ENCODE peak calls at places on chromosomes 3 and 15, in nine cellular contexts. One of them, this sample, is unnamed.

GRCh38 chr15:48507416-48508065 is 138.0 kb downstream of the FBN1 start:
- DNase-seq in sciatic nerve: no peak
- DNase-seq in ELF-1: peak
- DNase-seq in SHP77 treated with DMSO at 0.1 percent for 48 hours: no peak
- DNase-seq in epithelial cell of esophagus: peak
- DNase-seq in left cardiac atrium: no peak
- DNase-seq in islet precursor cell: peak
- DNase-seq in ACHN: peak
- DNase-seq in GF-D8: no peak
- DNase-seq in this sample: no peak

GRCh38 chr3:99852851-99853250 is 35.2 kb downstream of the CMSS1 start:
- DNase-seq in ELF-1: no peak
- DNase-seq in islet precursor cell: no peak
- DNase-seq in left cardiac atrium: no peak
- DNase-seq in ACHN: no peak
- DNase-seq in epithelial cell of esophagus: no peak
- DNase-seq in SHP77 treated with DMSO at 0.1 percent for 48 hours: no peak
- DNase-seq in sciatic nerve: no peak
- DNase-seq in GF-D8: no peak
- DNase-seq in this sample: no peak

GRCh38 chr3:128665362-128666021 is 14.9 kb upstream of the RPN1 start:
- DNase-seq in sciatic nerve: no peak
- DNase-seq in GF-D8: peak
- DNase-seq in ELF-1: peak
- DNase-seq in ACHN: no peak
- DNase-seq in epithelial cell of esophagus: no peak
- DNase-seq in SHP77 treated with DMSO at 0.1 percent for 48 hours: no peak
- DNase-seq in left cardiac atrium: no peak
- DNase-seq in islet precursor cell: no peak
- DNase-seq in this sample: no peak

GRCh38 chr15:65981837-65982696 is 112.8 kb downstream of the RAB11A start:
- DNase-seq in SHP77 treated with DMSO at 0.1 percent for 48 hours: peak
- DNase-seq in islet precursor cell: peak
- DNase-seq in ACHN: peak
- DNase-seq in sciatic nerve: no peak
- DNase-seq in GF-D8: no peak
- DNase-seq in left cardiac atrium: peak
- DNase-seq in ELF-1: peak
- DNase-seq in epithelial cell of esophagus: peak
- DNase-seq in this sample: no peak

GRCh38 chr3:52779011-52779410 is 1.6 kb downstream of the ITIH1 start:
- DNase-seq in left cardiac atrium: no peak
- DNase-seq in ELF-1: no peak
- DNase-seq in SHP77 treated with DMSO at 0.1 percent for 48 hours: no peak
- DNase-seq in GF-D8: no peak
- DNase-seq in islet precursor cell: peak
- DNase-seq in sciatic nerve: peak
- DNase-seq in epithelial cell of esophagus: no peak
- DNase-seq in ACHN: no peak
- DNase-seq in this sample: no peak

GRCh38 chr15:77168211-77168610 is 97.3 kb upstream of the TSPAN3 start:
- DNase-seq in islet precursor cell: no peak
- DNase-seq in ELF-1: no peak
- DNase-seq in sciatic nerve: no peak
- DNase-seq in left cardiac atrium: no peak
- DNase-seq in ACHN: no peak
- DNase-seq in epithelial cell of esophagus: no peak
- DNase-seq in SHP77 treated with DMSO at 0.1 percent for 48 hours: no peak
- DNase-seq in GF-D8: no peak
- DNase-seq in this sample: no peak

GRCh38 chr15:44713006-44713966 is 2.0 kb downstream of the B2M start:
- DNase-seq in ELF-1: no peak
- DNase-seq in GF-D8: no peak
- DNase-seq in epithelial cell of esophagus: peak
- DNase-seq in islet precursor cell: no peak
- DNase-seq in left cardiac atrium: no peak
- DNase-seq in ACHN: peak
- DNase-seq in SHP77 treated with DMSO at 0.1 percent for 48 hours: peak
- DNase-seq in sciatic nerve: no peak
- DNase-seq in this sample: peak

GRCh38 chr3:53350652-53351051 is 3.3 kb upstream of the DCP1A start:
- DNase-seq in left cardiac atrium: no peak
- DNase-seq in ELF-1: peak
- DNase-seq in ACHN: peak
- DNase-seq in sciatic nerve: no peak
- DNase-seq in islet precursor cell: peak
- DNase-seq in epithelial cell of esophagus: peak
- DNase-seq in GF-D8: peak
- DNase-seq in SHP77 treated with DMSO at 0.1 percent for 48 hours: no peak
- DNase-seq in this sample: no peak

GRCh38 chr15:96595951-96596350 is 265.5 kb downstream of the NR2F2 start:
- DNase-seq in left cardiac atrium: no peak
- DNase-seq in ACHN: no peak
- DNase-seq in sciatic nerve: no peak
- DNase-seq in ELF-1: no peak
- DNase-seq in epithelial cell of esophagus: no peak
- DNase-seq in SHP77 treated with DMSO at 0.1 percent for 48 hours: no peak
- DNase-seq in islet precursor cell: no peak
- DNase-seq in GF-D8: no peak
- DNase-seq in this sample: no peak

GRCh38 chr3:156334841-156335545 is 214.6 kb downstream of the KCNAB1 start:
- DNase-seq in SHP77 treated with DMSO at 0.1 percent for 48 hours: no peak
- DNase-seq in left cardiac atrium: no peak
- DNase-seq in GF-D8: no peak
- DNase-seq in epithelial cell of esophagus: peak
- DNase-seq in ACHN: no peak
- DNase-seq in islet precursor cell: no peak
- DNase-seq in sciatic nerve: no peak
- DNase-seq in ELF-1: no peak
- DNase-seq in this sample: no peak

GRCh38 chr15:100920516-100921135 is 1.5 kb downstream of the LRRK1 start:
- DNase-seq in sciatic nerve: no peak
- DNase-seq in left cardiac atrium: no peak
- DNase-seq in ELF-1: peak
- DNase-seq in GF-D8: no peak
- DNase-seq in epithelial cell of esophagus: no peak
- DNase-seq in ACHN: no peak
- DNase-seq in islet precursor cell: no peak
- DNase-seq in SHP77 treated with DMSO at 0.1 percent for 48 hours: no peak
- DNase-seq in this sample: no peak

GRCh38 chr3:167487556-167487955 is 13.7 kb upstream of the SERPINI2 start:
- DNase-seq in sciatic nerve: no peak
- DNase-seq in left cardiac atrium: no peak
- DNase-seq in islet precursor cell: no peak
- DNase-seq in ACHN: no peak
- DNase-seq in SHP77 treated with DMSO at 0.1 percent for 48 hours: no peak
- DNase-seq in GF-D8: no peak
- DNase-seq in ELF-1: no peak
- DNase-seq in epithelial cell of esophagus: peak
- DNase-seq in this sample: no peak

GRCh38 chr3:117165611-117166051 is 456.1 kb downstream of the TUSC7 start:
- DNase-seq in epithelial cell of esophagus: peak
- DNase-seq in ELF-1: peak
- DNase-seq in sciatic nerve: no peak
- DNase-seq in GF-D8: no peak
- DNase-seq in SHP77 treated with DMSO at 0.1 percent for 48 hours: no peak
- DNase-seq in islet precursor cell: peak
- DNase-seq in ACHN: no peak
- DNase-seq in left cardiac atrium: no peak
- DNase-seq in this sample: no peak

GRCh38 chr3:20173844-20174410 is 12.1 kb downstream of the SGO1 start:
- DNase-seq in GF-D8: no peak
- DNase-seq in left cardiac atrium: no peak
- DNase-seq in ELF-1: no peak
- DNase-seq in sciatic nerve: no peak
- DNase-seq in SHP77 treated with DMSO at 0.1 percent for 48 hours: no peak
- DNase-seq in islet precursor cell: no peak
- DNase-seq in ACHN: no peak
- DNase-seq in epithelial cell of esophagus: no peak
- DNase-seq in this sample: peak

GRCh38 chr3:48427630-48427962 is 2.3 kb downstream of the PLXNB1 start:
- DNase-seq in ELF-1: no peak
- DNase-seq in GF-D8: no peak
- DNase-seq in SHP77 treated with DMSO at 0.1 percent for 48 hours: no peak
- DNase-seq in left cardiac atrium: no peak
- DNase-seq in islet precursor cell: no peak
- DNase-seq in ACHN: no peak
- DNase-seq in epithelial cell of esophagus: no peak
- DNase-seq in sciatic nerve: no peak
- DNase-seq in this sample: no peak

GRCh38 chr3:140432176-140432753 is 245.6 kb upstream of the TRIM42 start:
- DNase-seq in epithelial cell of esophagus: no peak
- DNase-seq in GF-D8: no peak
- DNase-seq in sciatic nerve: no peak
- DNase-seq in islet precursor cell: peak
- DNase-seq in SHP77 treated with DMSO at 0.1 percent for 48 hours: peak
- DNase-seq in ACHN: no peak
- DNase-seq in left cardiac atrium: no peak
- DNase-seq in ELF-1: no peak
- DNase-seq in this sample: peak

GRCh38 chr3:195147649-195148121 is 123.3 kb downstream of the XXYLT1 start:
- DNase-seq in ACHN: no peak
- DNase-seq in SHP77 treated with DMSO at 0.1 percent for 48 hours: no peak
- DNase-seq in left cardiac atrium: no peak
- DNase-seq in epithelial cell of esophagus: no peak
- DNase-seq in ELF-1: no peak
- DNase-seq in islet precursor cell: no peak
- DNase-seq in sciatic nerve: no peak
- DNase-seq in GF-D8: no peak
- DNase-seq in this sample: no peak

GRCh38 chr3:9226326-9226725 is 23.1 kb downstream of the SRGAP3 start:
- DNase-seq in left cardiac atrium: no peak
- DNase-seq in ELF-1: peak
- DNase-seq in ACHN: no peak
- DNase-seq in islet precursor cell: peak
- DNase-seq in GF-D8: no peak
- DNase-seq in SHP77 treated with DMSO at 0.1 percent for 48 hours: no peak
- DNase-seq in sciatic nerve: no peak
- DNase-seq in epithelial cell of esophagus: peak
- DNase-seq in this sample: no peak

GRCh38 chr15:78709263-78709882 is 68.4 kb upstream of the CHRNB4 start:
- DNase-seq in SHP77 treated with DMSO at 0.1 percent for 48 hours: no peak
- DNase-seq in ACHN: peak
- DNase-seq in GF-D8: no peak
- DNase-seq in left cardiac atrium: peak
- DNase-seq in ELF-1: peak
- DNase-seq in sciatic nerve: peak
- DNase-seq in epithelial cell of esophagus: peak
- DNase-seq in islet precursor cell: peak
- DNase-seq in this sample: peak

GRCh38 chr3:32420138-32420981 is 28.7 kb downstream of the CMTM7 start:
- DNase-seq in islet precursor cell: peak
- DNase-seq in ACHN: peak
- DNase-seq in SHP77 treated with DMSO at 0.1 percent for 48 hours: no peak
- DNase-seq in left cardiac atrium: no peak
- DNase-seq in ELF-1: peak
- DNase-seq in sciatic nerve: no peak
- DNase-seq in GF-D8: peak
- DNase-seq in epithelial cell of esophagus: peak
- DNase-seq in this sample: no peak

GRCh38 chr3:72490688-72491430 is 357.4 kb downstream of the SHQ1 start:
- DNase-seq in SHP77 treated with DMSO at 0.1 percent for 48 hours: no peak
- DNase-seq in epithelial cell of esophagus: no peak
- DNase-seq in ACHN: no peak
- DNase-seq in sciatic nerve: no peak
- DNase-seq in ELF-1: peak
- DNase-seq in left cardiac atrium: no peak
- DNase-seq in islet precursor cell: peak
- DNase-seq in GF-D8: no peak
- DNase-seq in this sample: no peak

GRCh38 chr3:15171096-15171495 is 35.0 kb upstream of the CAPN7 start:
- DNase-seq in SHP77 treated with DMSO at 0.1 percent for 48 hours: no peak
- DNase-seq in epithelial cell of esophagus: peak
- DNase-seq in left cardiac atrium: no peak
- DNase-seq in sciatic nerve: no peak
- DNase-seq in ELF-1: no peak
- DNase-seq in islet precursor cell: no peak
- DNase-seq in ACHN: no peak
- DNase-seq in GF-D8: peak
- DNase-seq in this sample: no peak

GRCh38 chr3:23915537-23916108 is 1.2 kb downstream of the NKIRAS1 start:
- DNase-seq in islet precursor cell: no peak
- DNase-seq in SHP77 treated with DMSO at 0.1 percent for 48 hours: peak
- DNase-seq in sciatic nerve: no peak
- DNase-seq in left cardiac atrium: no peak
- DNase-seq in ELF-1: no peak
- DNase-seq in ACHN: no peak
- DNase-seq in epithelial cell of esophagus: no peak
- DNase-seq in GF-D8: peak
- DNase-seq in this sample: no peak

GRCh38 chr15:39426552-39427532 is 154.0 kb upstream of the THBS1 start:
- DNase-seq in SHP77 treated with DMSO at 0.1 percent for 48 hours: peak
- DNase-seq in islet precursor cell: no peak
- DNase-seq in left cardiac atrium: peak
- DNase-seq in ACHN: no peak
- DNase-seq in GF-D8: peak
- DNase-seq in sciatic nerve: no peak
- DNase-seq in epithelial cell of esophagus: peak
- DNase-seq in ELF-1: no peak
- DNase-seq in this sample: peak

GRCh38 chr3:158093526-158093925 is 12.7 kb downstream of the SHOX2 start:
- DNase-seq in ELF-1: no peak
- DNase-seq in sciatic nerve: no peak
- DNase-seq in GF-D8: no peak
- DNase-seq in left cardiac atrium: no peak
- DNase-seq in SHP77 treated with DMSO at 0.1 percent for 48 hours: no peak
- DNase-seq in islet precursor cell: no peak
- DNase-seq in epithelial cell of esophagus: no peak
- DNase-seq in ACHN: no peak
- DNase-seq in this sample: no peak

GRCh38 chr3:94544131-94544530 is 481.3 kb downstream of the NSUN3 start:
- DNase-seq in islet precursor cell: no peak
- DNase-seq in sciatic nerve: no peak
- DNase-seq in ELF-1: no peak
- DNase-seq in SHP77 treated with DMSO at 0.1 percent for 48 hours: no peak
- DNase-seq in GF-D8: no peak
- DNase-seq in ACHN: no peak
- DNase-seq in epithelial cell of esophagus: no peak
- DNase-seq in left cardiac atrium: no peak
- DNase-seq in this sample: no peak

GRCh38 chr3:21544076-21544462 is 206.9 kb downstream of the ZNF385D start:
- DNase-seq in SHP77 treated with DMSO at 0.1 percent for 48 hours: no peak
- DNase-seq in ELF-1: peak
- DNase-seq in ACHN: no peak
- DNase-seq in left cardiac atrium: no peak
- DNase-seq in islet precursor cell: peak
- DNase-seq in epithelial cell of esophagus: no peak
- DNase-seq in sciatic nerve: no peak
- DNase-seq in GF-D8: no peak
- DNase-seq in this sample: no peak

GRCh38 chr15:70475921-70476320 is 287.4 kb downstream of the UACA start:
- DNase-seq in ACHN: peak
- DNase-seq in GF-D8: no peak
- DNase-seq in left cardiac atrium: no peak
- DNase-seq in islet precursor cell: peak
- DNase-seq in epithelial cell of esophagus: no peak
- DNase-seq in ELF-1: no peak
- DNase-seq in sciatic nerve: no peak
- DNase-seq in SHP77 treated with DMSO at 0.1 percent for 48 hours: no peak
- DNase-seq in this sample: no peak

GRCh38 chr15:62254137-62254934 is 89.3 kb upstream of the C2CD4B start:
- DNase-seq in sciatic nerve: peak
- DNase-seq in epithelial cell of esophagus: peak
- DNase-seq in left cardiac atrium: peak
- DNase-seq in islet precursor cell: peak
- DNase-seq in SHP77 treated with DMSO at 0.1 percent for 48 hours: no peak
- DNase-seq in ACHN: peak
- DNase-seq in ELF-1: peak
- DNase-seq in GF-D8: no peak
- DNase-seq in this sample: peak

GRCh38 chr15:31034152-31034551 is 42.7 kb upstream of the MTMR10 start:
- DNase-seq in left cardiac atrium: no peak
- DNase-seq in SHP77 treated with DMSO at 0.1 percent for 48 hours: no peak
- DNase-seq in ELF-1: peak
- DNase-seq in GF-D8: no peak
- DNase-seq in epithelial cell of esophagus: peak
- DNase-seq in islet precursor cell: peak
- DNase-seq in sciatic nerve: no peak
- DNase-seq in ACHN: no peak
- DNase-seq in this sample: no peak

GRCh38 chr3:194621947-194622346 is 11.3 kb downstream of the TMEM44 start:
- DNase-seq in epithelial cell of esophagus: no peak
- DNase-seq in SHP77 treated with DMSO at 0.1 percent for 48 hours: no peak
- DNase-seq in left cardiac atrium: no peak
- DNase-seq in ELF-1: no peak
- DNase-seq in GF-D8: no peak
- DNase-seq in islet precursor cell: no peak
- DNase-seq in ACHN: no peak
- DNase-seq in sciatic nerve: no peak
- DNase-seq in this sample: no peak

This sample was measured in NCI-H1092.